ENCODE peak calls at places on chromosomes 12 and 14, in seven cellular contexts. X is tibial nerve, D is heart left ventricle, L is uterus, M is esophagus squamous epithelium, V is IMR-90, U is A549. H is an unnamed sample.

GRCh38 chr14:34201909-34202622 is 251.2 kb upstream of the EGLN3 start:
- DNase-seq in L (no peak), D (no peak), V (no peak), M (no peak), U (no peak), X (no peak), H (no peak)

GRCh38 chr14:100711493-100711892 is 15.2 kb upstream of the DLK1 start:
- DNase-seq in D (no peak), V (no peak), U (no peak), M (no peak), L (no peak), X (no peak), H (no peak)

GRCh38 chr12:16606936-16607335 is 974 bp upstream of the LMO3 start:
- DNase-seq in M (no peak), D (no peak), L (peak), U (no peak), V (no peak), X (no peak), H (no peak)

GRCh38 chr12:109567296-109567695 is 6.0 kb downstream of the MMAB start:
- DNase-seq in D (no peak), U (no peak), X (no peak), M (no peak), L (no peak), V (no peak), H (no peak)

GRCh38 chr14:32087173-32087861 is 10.2 kb downstream of the ARHGAP5 start:
- DNase-seq in V (peak), M (no peak), U (peak), L (no peak), X (no peak), D (no peak), H (no peak)

GRCh38 chr14:53979141-53979673 is 22.6 kb upstream of the BMP4 start:
- DNase-seq in D (no peak), L (no peak), X (no peak), M (no peak), V (no peak), U (no peak), H (no peak)

GRCh38 chr14:68792022-68792829 is 641 bp downstream of the ZFP36L1 start:
- DNase-seq in V (no peak), D (peak), L (peak), X (no peak), M (no peak), U (no peak), H (peak)

GRCh38 chr12:98188649-98189048 is 326.7 kb upstream of the TMPO start:
- DNase-seq in V (no peak), X (no peak), U (no peak), L (no peak), M (no peak), D (no peak), H (no peak)

GRCh38 chr12:10392394-10392930 is 2.6 kb upstream of the KLRK1 start:
- DNase-seq in D (peak), M (no peak), V (peak), L (no peak), X (peak), U (peak), H (peak)

GRCh38 chr12:91179315-91179714 is 3.3 kb downstream of the DCN start:
- DNase-seq in M (no peak), D (no peak), X (peak), V (peak), L (peak), U (no peak), H (no peak)

GRCh38 chr12:104049278-104050257 is at the start of gene GLT8D2:
- DNase-seq in V (peak), X (peak), U (no peak), M (no peak), L (peak), D (peak), H (no peak)

GRCh38 chr12:110543252-110543959 is 39.7 kb downstream of the PPTC7 start:
- DNase-seq in D (peak), X (peak), L (peak), U (no peak), V (peak), M (peak), H (peak)

GRCh38 chr12:12725086-12725955 is 8.2 kb downstream of the CDKN1B start:
- DNase-seq in L (peak), X (peak), M (peak), D (peak), V (peak), U (peak), H (peak)

GRCh38 chr14:81400852-81401251 is 728 bp upstream of the STON2 start:
- DNase-seq in M (no peak), L (peak), D (no peak), V (peak), U (peak), X (peak), H (peak)
- H3K27ac ChIP-seq in M (peak), L (no peak), D (no peak), V (no peak), U (peak), X (no peak), H (no peak)

GRCh38 chr12:113568021-113568420 is 96.3 kb upstream of the LHX5 start:
- DNase-seq in D (no peak), M (no peak), U (no peak), L (no peak), X (no peak), V (no peak), H (no peak)
- TF ChIP-seq POLR2A in D (no peak), M (no peak), U (no peak), L (no peak), X (no peak), V (no peak), H (no peak)

GRCh38 chr12:106086696-106087095 is 52.1 kb downstream of the NUAK1 start:
- DNase-seq in M (no peak), U (no peak), V (no peak), D (no peak), X (no peak), L (no peak), H (no peak)

GRCh38 chr12:106089935-106090334 is 48.8 kb downstream of the NUAK1 start:
- DNase-seq in X (no peak), L (no peak), V (no peak), M (no peak), D (no peak), U (no peak), H (no peak)

GRCh38 chr12:106091421-106091820 is 47.3 kb downstream of the NUAK1 start:
- DNase-seq in V (no peak), X (no peak), D (no peak), U (peak), L (no peak), M (no peak), H (no peak)

GRCh38 chr12:106090586-106091411 is 48.0 kb downstream of the NUAK1 start:
- DNase-seq in D (peak), X (no peak), L (peak), M (no peak), U (no peak), V (peak), H (no peak)

GRCh38 chr12:106088246-106089200 is 50.2 kb downstream of the NUAK1 start:
- DNase-seq in L (peak), V (no peak), X (no peak), U (no peak), D (no peak), M (no peak), H (no peak)
- H3K27ac ChIP-seq in L (peak), V (no peak), X (peak), U (peak), D (peak), M (peak), H (peak)

GRCh38 chr12:116818948-116819832 is 62.1 kb downstream of the HRK start:
- DNase-seq in L (peak), X (peak), U (peak), M (peak), D (peak), V (peak), H (peak)
- TF ChIP-seq POLR2A in L (peak), X (peak), U (peak), M (peak), D (peak), V (peak), H (no peak)

H was measured in esophagus muscularis mucosa.